ENCODE peak calls at places on chromosomes 12 and 14, in four cellular contexts. One of them, this sample, is unnamed.
A peak's percentile ranks its signal among the peaks of the same experiment; 100 is the strongest.

GRCh38 chr12:52496590-52497071 is 3.6 kb upstream of the KRT6A start:
- DNase-seq in NCI-H2171: peak; percentile 35
- DNase-seq in NCI-H1092 treated with DMSO at 0.1 percent for 48 hours: no peak
- DNase-seq in pons: no peak
- DNase-seq in this sample: no peak

GRCh38 chr12:113040722-113041168 is 15.8 kb upstream of the DTX1 start:
- DNase-seq in NCI-H2171: no peak
- DNase-seq in NCI-H1092 treated with DMSO at 0.1 percent for 48 hours: no peak
- DNase-seq in pons: no peak
- DNase-seq in this sample: no peak

GRCh38 chr14:94125659-94126418 is 3.6 kb downstream of the IFI27L2 start:
- DNase-seq in NCI-H2171: no peak
- DNase-seq in NCI-H1092 treated with DMSO at 0.1 percent for 48 hours: no peak
- DNase-seq in pons: no peak
- DNase-seq in this sample: no peak

GRCh38 chr14:37587881-37588666 is 7.0 kb downstream of the FOXA1 start:
- DNase-seq in NCI-H2171: no peak
- DNase-seq in NCI-H1092 treated with DMSO at 0.1 percent for 48 hours: peak; percentile 87
- DNase-seq in pons: no peak
- DNase-seq in this sample: no peak

GRCh38 chr14:72883963-72884362 is 9.9 kb downstream of the DPF3 start:
- DNase-seq in NCI-H2171: no peak
- DNase-seq in NCI-H1092 treated with DMSO at 0.1 percent for 48 hours: no peak
- DNase-seq in pons: no peak
- DNase-seq in this sample: no peak

GRCh38 chr14:96269359-96269710 is 13.3 kb downstream of the BDKRB1 start:
- DNase-seq in NCI-H2171: no peak
- DNase-seq in NCI-H1092 treated with DMSO at 0.1 percent for 48 hours: no peak
- DNase-seq in pons: no peak
- DNase-seq in this sample: no peak

GRCh38 chr12:113214938-113215400 is 6.3 kb upstream of the TPCN1 start:
- DNase-seq in NCI-H2171: no peak
- DNase-seq in NCI-H1092 treated with DMSO at 0.1 percent for 48 hours: no peak
- DNase-seq in pons: peak; percentile 80
- DNase-seq in this sample: no peak

GRCh38 chr14:35747379-35747778 is 61.7 kb downstream of the RALGAPA1 start:
- DNase-seq in NCI-H2171: no peak
- DNase-seq in NCI-H1092 treated with DMSO at 0.1 percent for 48 hours: no peak
- DNase-seq in pons: no peak
- DNase-seq in this sample: no peak

GRCh38 chr12:99619389-99620158 is 28.0 kb upstream of the GARIN6 start:
- DNase-seq in NCI-H2171: no peak
- DNase-seq in NCI-H1092 treated with DMSO at 0.1 percent for 48 hours: no peak
- DNase-seq in pons: peak; percentile 29
- DNase-seq in this sample: peak; percentile 11

GRCh38 chr14:92646952-92647461 is 101.4 kb downstream of the LGMN start:
- DNase-seq in NCI-H2171: no peak
- DNase-seq in NCI-H1092 treated with DMSO at 0.1 percent for 48 hours: no peak
- DNase-seq in pons: no peak
- DNase-seq in this sample: no peak

GRCh38 chr14:74595006-74595735 is 16.9 kb downstream of the LTBP2 start:
- DNase-seq in NCI-H2171: no peak
- DNase-seq in NCI-H1092 treated with DMSO at 0.1 percent for 48 hours: no peak
- DNase-seq in pons: no peak
- DNase-seq in this sample: no peak

GRCh38 chr12:106063826-106064575 is 74.8 kb downstream of the NUAK1 start:
- DNase-seq in NCI-H2171: no peak
- DNase-seq in NCI-H1092 treated with DMSO at 0.1 percent for 48 hours: no peak
- DNase-seq in pons: no peak
- DNase-seq in this sample: no peak

GRCh38 chr14:101408077-101408831 is 153.0 kb upstream of the DIO3 start:
- DNase-seq in NCI-H2171: no peak
- DNase-seq in NCI-H1092 treated with DMSO at 0.1 percent for 48 hours: peak; percentile 49
- DNase-seq in pons: no peak
- DNase-seq in this sample: no peak

GRCh38 chr12:52041695-52042123 is 9.5 kb upstream of the NR4A1 start:
- DNase-seq in NCI-H2171: no peak
- DNase-seq in NCI-H1092 treated with DMSO at 0.1 percent for 48 hours: no peak
- DNase-seq in pons: no peak
- DNase-seq in this sample: no peak

GRCh38 chr14:79464468-79464867 is 746.8 kb downstream of the DIO2 start:
- DNase-seq in NCI-H2171: no peak
- DNase-seq in NCI-H1092 treated with DMSO at 0.1 percent for 48 hours: no peak
- DNase-seq in pons: no peak
- DNase-seq in this sample: no peak

GRCh38 chr14:38554046-38554445 is 298.2 kb upstream of the CLEC14A start:
- DNase-seq in NCI-H2171: no peak
- DNase-seq in NCI-H1092 treated with DMSO at 0.1 percent for 48 hours: no peak
- DNase-seq in pons: no peak
- DNase-seq in this sample: no peak

GRCh38 chr12:49842519-49843352 is at the start of gene BCDIN3D:
- DNase-seq in NCI-H2171: peak; percentile 90
- DNase-seq in NCI-H1092 treated with DMSO at 0.1 percent for 48 hours: peak; percentile 86
- DNase-seq in pons: peak; percentile 89
- DNase-seq in this sample: peak; percentile 79

GRCh38 chr12:5166976-5167375 is 123.3 kb downstream of the KCNA5 start:
- DNase-seq in NCI-H2171: no peak
- DNase-seq in NCI-H1092 treated with DMSO at 0.1 percent for 48 hours: no peak
- DNase-seq in pons: peak; percentile 11
- DNase-seq in this sample: no peak

GRCh38 chr12:53333289-53333688 is 2.9 kb downstream of the SP7 start:
- DNase-seq in NCI-H2171: no peak
- DNase-seq in NCI-H1092 treated with DMSO at 0.1 percent for 48 hours: no peak
- DNase-seq in pons: no peak
- DNase-seq in this sample: no peak

GRCh38 chr14:20799444-20799843 is 3.2 kb downstream of the RNASE1 start:
- DNase-seq in NCI-H2171: no peak
- DNase-seq in NCI-H1092 treated with DMSO at 0.1 percent for 48 hours: no peak
- DNase-seq in pons: peak; percentile 94
- DNase-seq in this sample: no peak

GRCh38 chr12:131919366-131920156 is 9.5 kb upstream of the PUS1 start:
- DNase-seq in NCI-H2171: no peak
- DNase-seq in NCI-H1092 treated with DMSO at 0.1 percent for 48 hours: no peak
- DNase-seq in pons: no peak
- DNase-seq in this sample: no peak

GRCh38 chr12:75444444-75445136 is 36.0 kb upstream of the GLIPR1 start:
- DNase-seq in NCI-H2171: no peak
- DNase-seq in NCI-H1092 treated with DMSO at 0.1 percent for 48 hours: no peak
- DNase-seq in pons: no peak
- DNase-seq in this sample: no peak

GRCh38 chr12:751192-751827 is 1.1 kb upstream of the WNK1 start:
- DNase-seq in NCI-H2171: peak; percentile 100
- DNase-seq in NCI-H1092 treated with DMSO at 0.1 percent for 48 hours: peak; percentile 99
- DNase-seq in pons: peak; percentile 97
- DNase-seq in this sample: peak; percentile 96

GRCh38 chr12:100790558-100790957 is 4.0 kb upstream of the ANO4 start:
- DNase-seq in NCI-H2171: no peak
- DNase-seq in NCI-H1092 treated with DMSO at 0.1 percent for 48 hours: no peak
- DNase-seq in pons: no peak
- DNase-seq in this sample: no peak

GRCh38 chr12:16854465-16854864 is 248.5 kb upstream of the LMO3 start:
- DNase-seq in NCI-H2171: no peak
- DNase-seq in NCI-H1092 treated with DMSO at 0.1 percent for 48 hours: no peak
- DNase-seq in pons: no peak
- DNase-seq in this sample: no peak

GRCh38 chr14:75069021-75069810 is at the start of gene ZC2HC1C:
- DNase-seq in NCI-H2171: peak; percentile 95
- DNase-seq in NCI-H1092 treated with DMSO at 0.1 percent for 48 hours: peak; percentile 93
- DNase-seq in pons: peak; percentile 94
- DNase-seq in this sample: peak; percentile 87

GRCh38 chr14:32366256-32366655 is 37.2 kb downstream of the AKAP6 start:
- DNase-seq in NCI-H2171: no peak
- DNase-seq in NCI-H1092 treated with DMSO at 0.1 percent for 48 hours: peak; percentile 11
- DNase-seq in pons: peak; percentile 95
- DNase-seq in this sample: no peak

GRCh38 chr12:48618541-48618940 is 48.7 kb upstream of the LALBA start:
- DNase-seq in NCI-H2171: peak; percentile 13
- DNase-seq in NCI-H1092 treated with DMSO at 0.1 percent for 48 hours: peak; percentile 59
- DNase-seq in pons: peak; percentile 73
- DNase-seq in this sample: peak; percentile 71

GRCh38 chr12:31897791-31898503 is 61.3 kb upstream of the RESF1 start:
- DNase-seq in NCI-H2171: peak; percentile 66
- DNase-seq in NCI-H1092 treated with DMSO at 0.1 percent for 48 hours: no peak
- DNase-seq in pons: peak; percentile 18
- DNase-seq in this sample: no peak

GRCh38 chr12:124720019-124720686 is 143.5 kb downstream of the SCARB1 start:
- DNase-seq in NCI-H2171: peak; percentile 78
- DNase-seq in NCI-H1092 treated with DMSO at 0.1 percent for 48 hours: no peak
- DNase-seq in pons: no peak
- DNase-seq in this sample: peak; percentile 87

GRCh38 chr12:32134144-32134888 is 27.7 kb downstream of the BICD1 start:
- DNase-seq in NCI-H2171: no peak
- DNase-seq in NCI-H1092 treated with DMSO at 0.1 percent for 48 hours: no peak
- DNase-seq in pons: no peak
- DNase-seq in this sample: no peak

GRCh38 chr12:50971946-50972345 is 19.6 kb downstream of the HIGD1C start:
- DNase-seq in NCI-H2171: no peak
- DNase-seq in NCI-H1092 treated with DMSO at 0.1 percent for 48 hours: no peak
- DNase-seq in pons: no peak
- DNase-seq in this sample: no peak